ENCODE peak calls at places on chromosomes 5 and 9, in five cellular contexts. S is cardiac muscle cell, C is keratinocyte, L is neural progenitor cell, U is psoas muscle. R is an unnamed sample.

GRCh38 chr9:111118256-111118950 is 80.1 kb upstream of the LPAR1 start:
- DNase-seq in U (no peak), C (no peak), L (no peak), S (no peak), R (no peak)

GRCh38 chr5:172909931-172910502 is 49.2 kb upstream of the RPL26L1 start:
- DNase-seq in C (no peak), S (peak; percentile 73), L (no peak), U (no peak), R (no peak)

GRCh38 chr9:137621131-137621757 is 2.4 kb downstream of the EHMT1 start:
- DNase-seq in U (no peak), L (no peak), S (no peak), C (no peak), R (no peak)

GRCh38 chr5:86749841-86750240 is 132.1 kb downstream of the COX7C start:
- DNase-seq in L (no peak), S (no peak), U (no peak), C (no peak), R (no peak)

GRCh38 chr5:77428526-77428925 is 63.6 kb downstream of the WDR41 start:
- DNase-seq in S (no peak), C (no peak), L (no peak), U (no peak), R (no peak)

GRCh38 chr5:56761486-56761885 is 53.9 kb upstream of the MAP3K1 start:
- DNase-seq in L (no peak), C (no peak), S (no peak), U (no peak), R (no peak)

GRCh38 chr5:78927657-78928282 is 57.3 kb downstream of the ARSB start:
- DNase-seq in S (no peak), C (no peak), L (peak; percentile 79), U (no peak), R (no peak)

GRCh38 chr5:158840193-158840592 is 259.5 kb downstream of the EBF1 start:
- DNase-seq in L (no peak), C (no peak), S (no peak), U (no peak), R (no peak)

GRCh38 chr5:173752636-173753035 is 135.5 kb upstream of the CPEB4 start:
- DNase-seq in L (no peak), C (no peak), S (no peak), U (no peak), R (no peak)

GRCh38 chr9:35863583-35863982 is 6.6 kb downstream of the OR13J1 start:
- DNase-seq in C (no peak), L (no peak), U (no peak), S (no peak), R (no peak)

GRCh38 chr9:114138537-114138936 is 16.8 kb upstream of the COL27A1 start:
- DNase-seq in C (no peak), U (peak; percentile 28), L (no peak), S (no peak), R (no peak)

GRCh38 chr5:158725223-158725825 is 374.4 kb downstream of the EBF1 start:
- DNase-seq in U (no peak), L (no peak), S (no peak), C (no peak), R (no peak)

GRCh38 chr5:64971990-64972389 is 203.3 kb downstream of the CWC27 start:
- DNase-seq in C (no peak), L (no peak), S (no peak), U (no peak), R (no peak)

GRCh38 chr9:90903731-90904422 is 102.3 kb downstream of the SYK start:
- DNase-seq in L (no peak), S (no peak), U (no peak), C (no peak), R (no peak)

GRCh38 chr9:16052146-16052545 is 499.3 kb downstream of the CCDC171 start:
- DNase-seq in L (no peak), U (no peak), C (no peak), S (no peak), R (no peak)

GRCh38 chr9:16048129-16048528 is 495.3 kb downstream of the CCDC171 start:
- DNase-seq in S (no peak), L (no peak), C (no peak), U (no peak), R (no peak)

GRCh38 chr9:16057541-16057940 is 504.7 kb downstream of the CCDC171 start:
- DNase-seq in C (no peak), L (no peak), U (no peak), S (no peak), R (no peak)

GRCh38 chr9:16058131-16058549 is 505.3 kb downstream of the CCDC171 start:
- DNase-seq in C (peak; percentile 15), S (no peak), U (no peak), L (no peak), R (no peak)

DNA sequence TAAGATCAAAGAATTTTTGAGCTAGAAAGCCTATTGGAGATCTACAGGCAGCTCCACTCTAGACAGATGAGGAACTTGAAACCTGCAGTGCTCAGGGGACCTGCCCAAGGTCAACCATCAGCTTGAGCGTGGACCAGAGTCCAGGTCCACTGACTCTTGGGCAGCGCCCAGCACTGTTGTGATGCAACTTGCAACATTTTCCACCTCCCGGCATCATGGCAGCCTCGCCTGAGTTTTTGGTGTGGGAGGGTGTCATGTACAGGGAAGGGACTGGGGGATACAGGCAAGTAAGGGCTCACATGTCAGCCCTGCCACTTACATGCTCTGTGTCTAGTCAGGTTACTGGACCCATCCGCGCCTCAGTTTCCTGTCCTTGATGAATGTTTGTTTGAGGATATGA is 500.3 kb downstream of the CCDC171 start:
- DNase-seq in C (no peak), S (no peak), L (no peak), U (no peak), R (no peak)
- H3K4me1 ChIP-seq in C (peaks cover 7% of the 10 kb centered on the region), S (no peaks in the 10 kb centered on the region), L (peaks cover 7% of the 10 kb centered on the region), U (no peaks in the 10 kb centered on the region), R (no peaks in the 10 kb centered on the region)

GRCh38 chr9:37290366-37290765 is 132.1 kb upstream of the GRHPR start:
- DNase-seq in S (no peak), U (no peak), C (no peak), L (no peak), R (no peak)

GRCh38 chr9:37286530-37287175 is 135.8 kb upstream of the GRHPR start:
- DNase-seq in L (no peak), U (no peak), C (no peak), S (no peak), R (no peak)

GRCh38 chr9:37287317-37287716 is 135.2 kb upstream of the GRHPR start:
- DNase-seq in S (no peak), C (no peak), U (no peak), L (no peak), R (no peak)

GRCh38 chr9:37290881-37291485 is 131.5 kb upstream of the GRHPR start:
- DNase-seq in L (no peak), U (no peak), C (peak; percentile 25), S (no peak), R (no peak)

DNA sequence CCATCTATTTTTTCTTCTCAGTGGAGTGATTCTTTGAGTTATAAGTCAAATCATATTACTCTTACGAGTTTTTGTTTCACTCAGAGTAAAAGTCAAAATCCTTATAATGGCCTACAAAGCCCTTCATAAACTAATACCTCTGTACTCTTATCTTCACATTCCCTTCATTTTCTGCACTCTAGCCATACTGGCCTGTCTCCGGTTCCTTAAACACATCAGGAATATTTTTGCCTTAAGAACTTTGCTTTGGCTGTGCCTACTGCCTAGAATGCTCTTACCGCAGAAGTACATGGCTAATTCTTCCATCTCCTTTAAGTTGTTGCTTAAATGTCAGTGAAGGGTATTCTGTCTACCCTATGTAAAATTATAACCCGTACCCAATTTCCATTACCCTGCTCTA is 132.9 kb upstream of the GRHPR start:
- DNase-seq in S (no peak), C (no peak), L (no peak), U (no peak), R (no peak)
- H3K4me1 ChIP-seq in S (peaks cover 9% of the 10 kb centered on the region), C (peaks cover 28% of the 10 kb centered on the region), L (peaks cover 13% of the 10 kb centered on the region), U (peaks cover 3% of the 10 kb centered on the region), R (no peaks in the 10 kb centered on the region)

GRCh38 chr9:121362813-121363585 is 7.1 kb downstream of the STOM start:
- DNase-seq in L (no peak), U (no peak), S (no peak), C (no peak), R (no peak)
- H3K4me1 ChIP-seq in L (peaks cover 43% of the 10 kb centered on the region), U (peaks cover 93% of the 10 kb centered on the region), S (peaks cover 43% of the 10 kb centered on the region), C (peaks cover 63% of the 10 kb centered on the region), R (no peaks in the 10 kb centered on the region)

GRCh38 chr9:126612813-126613641 is 701 bp upstream of the LMX1B start:
- DNase-seq in S (no peak), U (no peak), L (peak; percentile 72), C (no peak), R (peak; percentile 46)
- H3K4me1 ChIP-seq in S (no peaks in the 10 kb centered on the region), U (peaks cover 13% of the 10 kb centered on the region), L (peaks cover 55% of the 10 kb centered on the region), C (peaks cover 9% of the 10 kb centered on the region), R (peaks cover 3% of the 10 kb centered on the region)

DNA sequence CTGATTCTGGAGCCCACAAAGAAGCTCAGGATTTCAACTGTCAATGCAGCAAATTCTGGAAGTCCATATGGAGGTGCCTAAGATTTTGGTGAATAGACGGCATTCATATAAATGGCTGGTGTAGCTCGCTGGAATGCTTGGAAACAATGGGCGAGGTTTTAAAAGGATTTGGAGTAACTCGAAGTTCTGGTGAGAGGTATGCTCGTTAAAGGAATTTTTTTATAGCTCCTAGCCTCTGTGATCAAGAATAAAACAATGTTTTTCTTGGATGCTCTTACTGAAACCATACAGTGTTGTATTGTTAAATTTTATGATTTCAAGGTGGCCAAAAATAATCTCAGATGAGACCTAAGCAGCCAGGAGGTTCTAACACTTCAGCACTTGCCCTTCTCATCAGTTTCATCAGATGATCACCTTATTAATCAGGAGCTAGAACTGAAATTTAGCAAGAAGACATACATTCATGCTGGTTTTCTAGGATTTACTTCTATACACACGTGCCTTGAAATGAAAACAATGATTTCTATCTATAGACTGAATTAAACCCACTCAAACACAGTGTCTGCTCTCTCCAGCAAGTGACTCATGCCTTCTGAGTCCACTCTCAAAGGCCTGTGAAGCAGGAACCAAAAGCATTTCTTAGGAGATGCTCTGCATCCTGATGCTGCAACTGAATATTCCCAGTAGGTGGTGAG is 79.2 kb downstream of the OTULIN start:
- DNase-seq in S (no peak), U (no peak), L (peak; percentile 36), C (no peak), R (no peak)
- H3K4me1 ChIP-seq in S (peaks cover 8% of the 10 kb centered on the region), U (peaks cover 35% of the 10 kb centered on the region), L (peaks cover 34% of the 10 kb centered on the region), C (peaks cover 11% of the 10 kb centered on the region), R (no peaks in the 10 kb centered on the region)

DNA sequence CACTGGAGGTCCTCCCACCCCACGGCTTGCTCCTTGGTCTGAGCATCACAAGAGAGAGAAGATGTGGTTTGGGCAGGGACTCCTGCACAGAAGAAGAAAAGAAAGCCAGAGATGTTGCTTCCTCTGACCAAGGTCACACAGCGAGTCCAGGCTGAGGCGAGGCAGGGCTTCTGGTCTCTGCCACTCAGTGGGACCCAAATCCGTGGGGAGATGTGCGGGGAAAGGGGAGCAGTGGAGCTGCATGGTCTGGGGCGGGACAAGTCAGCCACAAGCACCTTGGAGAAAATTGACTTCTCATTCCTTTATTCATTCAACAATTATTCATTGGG is 150.9 kb downstream of the C9orf50 start:
- DNase-seq in S (no peak), C (no peak), U (no peak), L (no peak), R (no peak)
- H3K4me1 ChIP-seq in S (peaks cover 3% of the 10 kb centered on the region), C (peaks cover 18% of the 10 kb centered on the region), U (peaks cover 1% of the 10 kb centered on the region), L (peaks cover 29% of the 10 kb centered on the region), R (no peaks in the 10 kb centered on the region)

DNA sequence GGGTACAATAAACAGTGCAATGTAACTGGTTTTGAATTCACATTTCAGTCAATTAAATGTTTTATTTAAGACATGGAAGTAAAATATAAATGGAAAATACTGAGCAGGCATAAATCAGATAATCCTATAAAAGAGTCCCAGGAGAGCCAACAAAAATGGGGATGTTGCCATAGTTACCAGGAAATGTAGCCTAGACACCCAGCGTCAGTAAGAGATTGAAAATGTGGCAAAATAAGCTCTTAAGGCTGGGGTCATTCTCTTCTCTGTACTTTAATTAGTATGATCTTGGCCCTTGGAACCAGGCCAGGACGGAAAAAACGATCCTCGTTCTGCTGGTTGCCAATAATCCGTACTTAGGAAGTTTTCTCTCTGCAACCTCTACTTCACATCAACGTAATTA is 18.9 kb upstream of the RASEF start:
- DNase-seq in U (no peak), S (no peak), C (no peak), L (no peak), R (no peak)
- H3K4me1 ChIP-seq in U (no peaks in the 10 kb centered on the region), S (no peaks in the 10 kb centered on the region), C (no peaks in the 10 kb centered on the region), L (no peaks in the 10 kb centered on the region), R (no peaks in the 10 kb centered on the region)